ENCODE peak calls at places on chromosome 5, in ten cellular contexts. I is mesenchymal stem cell; R is colonic mucosa; E is H9; N is psoas muscle; X is CD4-positive, alpha-beta T cell; G is ovary; Y is CD8-positive, alpha-beta memory T cell; L is GM23338; C is AG04450. J is an unnamed sample.

GRCh38 chr5:38465045-38465444 is 91.4 kb downstream of the LIFR start:
- DNase-seq in X (no peak), G (no peak), I (no peak), Y (no peak), N (peak), R (no peak), L (no peak), C (no peak), E (no peak), J (no peak)

GRCh38 chr5:31362931-31363568 is 168.8 kb downstream of the DROSHA start:
- DNase-seq in N (no peak), E (no peak), G (no peak), C (no peak), R (no peak), L (no peak), I (no peak), Y (no peak), X (no peak), J (no peak)

GRCh38 chr5:82465235-82465634 is 187.1 kb upstream of the RPS23 start:
- DNase-seq in R (no peak), N (no peak), C (no peak), L (no peak), X (no peak), I (no peak), Y (no peak), E (no peak), G (no peak), J (no peak)

GRCh38 chr5:54844905-54845566 is 140.4 kb downstream of the ESM1 start:
- DNase-seq in Y (peak), I (peak), C (peak), R (no peak), G (no peak), N (no peak), L (peak), E (no peak), X (no peak), J (no peak)

GRCh38 chr5:73482383-73483193 is 15.7 kb upstream of the BTF3 start:
- DNase-seq in R (no peak), E (no peak), X (no peak), I (no peak), C (peak), G (no peak), L (no peak), N (no peak), Y (no peak), J (no peak)

GRCh38 chr5:145841299-145841698 is 6.2 kb upstream of the PRELID2 start:
- DNase-seq in G (no peak), Y (no peak), X (no peak), R (no peak), N (no peak), L (no peak), I (no peak), E (no peak), C (no peak), J (no peak)

GRCh38 chr5:140175367-140176027 is 509 bp downstream of the CYSTM1 start:
- DNase-seq in X (peak), G (peak), E (peak), C (no peak), I (peak), N (peak), R (peak), Y (no peak), L (peak), J (peak)

GRCh38 chr5:148905541-148905940 is 79.1 kb downstream of the ADRB2 start:
- DNase-seq in E (no peak), L (no peak), G (no peak), X (no peak), C (no peak), R (no peak), N (no peak), I (no peak), Y (no peak), J (no peak)

GRCh38 chr5:6490693-6491092 is 42.0 kb downstream of the UBE2QL1 start:
- DNase-seq in G (no peak), N (no peak), I (no peak), E (no peak), R (no peak), L (no peak), C (no peak), X (no peak), Y (no peak), J (no peak)

DNA sequence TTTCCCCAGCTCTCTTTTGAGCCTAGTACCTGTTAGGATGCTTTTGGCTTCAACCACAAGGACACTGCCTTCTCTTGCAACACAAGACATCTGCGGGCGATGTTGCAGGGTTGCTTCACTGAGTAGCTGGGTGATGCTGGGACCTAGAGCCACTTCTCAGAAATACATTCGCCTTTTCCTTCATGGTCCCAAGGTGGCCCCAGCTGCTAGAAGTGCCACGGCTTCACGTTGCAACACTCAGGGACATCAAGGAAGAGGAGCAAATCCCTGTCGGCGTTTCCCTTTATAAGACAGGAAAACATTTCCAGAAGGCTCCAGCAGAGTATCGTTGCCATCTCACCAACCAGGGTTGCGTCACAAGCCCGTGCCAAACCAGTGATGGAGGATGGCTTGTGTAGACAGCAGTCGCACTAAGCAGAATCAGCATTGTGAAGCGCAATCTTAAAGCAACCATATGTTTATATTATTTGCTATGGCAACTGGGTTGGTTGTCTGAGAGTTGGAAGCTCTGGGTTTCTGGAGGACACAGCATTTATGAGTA is 62.7 kb downstream of the ANKRD33B start:
- DNase-seq in C (no peak), G (no peak), L (no peak), X (no peak), R (no peak), Y (no peak), I (peak), N (peak), E (no peak), J (no peak)
- H3K27ac ChIP-seq in C (no peak), G (peak), L (peak), X (no peak), R (no peak), Y (no peak), I (no peak), N (no peak), E (no peak), J (no peak)

GRCh38 chr5:56479126-56479525 is 246.0 kb upstream of the ANKRD55 start:
- DNase-seq in C (no peak), Y (no peak), E (no peak), L (no peak), X (no peak), N (no peak), G (no peak), R (no peak), I (no peak), J (no peak)

GRCh38 chr5:56476487-56476856 is 243.3 kb upstream of the ANKRD55 start:
- DNase-seq in G (no peak), N (no peak), I (no peak), X (no peak), Y (no peak), L (no peak), R (no peak), C (no peak), E (no peak), J (no peak)

GRCh38 chr5:56479701-56480304 is 246.7 kb upstream of the ANKRD55 start:
- DNase-seq in E (no peak), I (no peak), G (peak), L (no peak), N (no peak), C (no peak), X (peak), Y (no peak), R (no peak), J (no peak)

GRCh38 chr5:56478062-56478461 is 244.9 kb upstream of the ANKRD55 start:
- DNase-seq in R (no peak), N (no peak), G (no peak), C (no peak), X (no peak), Y (no peak), E (no peak), I (no peak), L (no peak), J (no peak)

DNA sequence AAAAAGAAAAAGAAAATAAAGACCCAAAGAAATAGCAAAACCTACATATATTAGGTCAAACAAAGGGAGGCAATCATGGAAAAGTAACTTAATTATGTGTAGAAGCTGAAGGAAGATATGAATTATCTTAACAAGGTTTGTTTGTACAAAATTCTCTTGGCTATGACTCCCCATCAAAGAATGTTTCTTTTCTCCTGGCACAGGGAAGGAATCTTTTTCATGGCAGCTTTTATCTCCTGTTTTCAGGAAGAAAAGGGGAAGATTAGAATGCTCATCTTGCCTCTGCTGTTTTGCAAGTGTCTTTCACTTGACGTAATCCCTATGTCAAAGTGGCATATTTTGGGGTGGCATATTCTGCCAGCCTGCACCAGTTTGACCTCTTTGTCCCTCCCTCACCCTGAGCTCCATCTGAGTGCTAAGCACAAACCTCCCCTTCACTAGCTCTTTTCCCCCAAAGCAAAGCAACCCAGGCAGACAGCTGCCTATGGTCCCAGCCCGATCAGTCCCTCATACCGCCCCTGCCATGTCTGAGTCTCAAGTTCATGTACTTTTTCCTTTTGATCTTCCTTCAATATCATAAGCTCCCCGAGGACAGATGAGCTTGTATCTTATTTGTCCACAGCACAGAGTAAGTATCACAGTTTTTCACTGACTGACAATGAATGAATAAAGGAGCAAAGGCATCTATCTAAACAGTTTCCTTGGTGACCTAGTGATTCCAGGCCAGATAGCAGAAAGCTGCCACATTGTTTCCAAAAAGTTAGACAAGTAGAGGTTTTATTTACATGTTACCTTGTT is 242.8 kb upstream of the ANKRD55 start:
- DNase-seq in Y (no peak), I (no peak), C (no peak), N (no peak), X (no peak), G (no peak), L (no peak), E (no peak), R (no peak), J (no peak)
- H3K27ac ChIP-seq in Y (no peak), I (peak), C (no peak), N (no peak), X (no peak), G (no peak), L (no peak), E (no peak), R (no peak), J (no peak)

DNA sequence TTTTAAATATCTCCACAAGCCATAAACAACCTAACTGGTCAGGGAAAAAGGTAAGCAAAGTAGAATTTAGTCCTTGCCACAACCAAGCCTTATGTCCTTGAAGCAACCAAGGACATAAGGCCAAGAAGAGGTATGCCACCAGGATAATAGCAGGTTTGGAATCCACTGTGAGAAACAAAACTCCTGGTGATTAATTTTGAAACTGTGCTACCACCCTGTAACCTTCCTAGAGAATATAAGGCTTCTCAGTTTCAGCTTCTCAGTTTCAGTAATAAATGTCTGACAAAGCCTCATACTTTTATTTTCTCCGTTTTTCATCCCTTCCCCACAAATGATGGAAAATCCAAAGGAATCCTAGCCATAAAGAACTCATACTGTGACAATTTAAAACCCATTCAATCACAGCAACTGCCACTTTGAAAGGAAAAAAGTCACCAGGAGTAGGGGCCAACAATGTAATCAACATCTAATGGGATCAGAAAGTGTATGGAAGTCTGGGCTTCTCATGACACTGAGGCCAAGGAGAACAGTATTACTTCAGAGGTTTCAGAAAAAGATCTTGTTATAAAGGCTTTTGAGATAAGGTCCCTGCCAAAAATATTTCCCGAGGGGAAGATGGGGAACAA is 189.2 kb downstream of the TSSK1B start:
- DNase-seq in I (no peak), X (no peak), C (no peak), G (no peak), N (no peak), R (no peak), Y (no peak), L (peak), E (no peak), J (no peak)
- H3K27ac ChIP-seq in I (no peak), X (no peak), C (no peak), G (peak), N (peak), R (no peak), Y (no peak), L (peak), E (no peak), J (peak)

GRCh38 chr5:58890265-58890664 is 307.4 kb downstream of the RAB3C start:
- DNase-seq in E (no peak), Y (no peak), N (peak), C (no peak), I (no peak), G (peak), L (no peak), X (no peak), R (no peak), J (no peak)

GRCh38 chr5:58887311-58887710 is 304.4 kb downstream of the RAB3C start:
- DNase-seq in N (peak), E (no peak), X (no peak), L (no peak), Y (no peak), I (no peak), R (no peak), C (no peak), G (peak), J (no peak)

GRCh38 chr5:58885265-58885664 is 302.4 kb downstream of the RAB3C start:
- DNase-seq in N (no peak), I (no peak), E (no peak), Y (no peak), R (no peak), G (no peak), C (no peak), L (no peak), X (no peak), J (no peak)

GRCh38 chr5:58886315-58887207 is 303.7 kb downstream of the RAB3C start:
- DNase-seq in G (peak), L (peak), X (peak), I (peak), E (peak), R (peak), Y (peak), N (peak), C (peak), J (no peak)

DNA sequence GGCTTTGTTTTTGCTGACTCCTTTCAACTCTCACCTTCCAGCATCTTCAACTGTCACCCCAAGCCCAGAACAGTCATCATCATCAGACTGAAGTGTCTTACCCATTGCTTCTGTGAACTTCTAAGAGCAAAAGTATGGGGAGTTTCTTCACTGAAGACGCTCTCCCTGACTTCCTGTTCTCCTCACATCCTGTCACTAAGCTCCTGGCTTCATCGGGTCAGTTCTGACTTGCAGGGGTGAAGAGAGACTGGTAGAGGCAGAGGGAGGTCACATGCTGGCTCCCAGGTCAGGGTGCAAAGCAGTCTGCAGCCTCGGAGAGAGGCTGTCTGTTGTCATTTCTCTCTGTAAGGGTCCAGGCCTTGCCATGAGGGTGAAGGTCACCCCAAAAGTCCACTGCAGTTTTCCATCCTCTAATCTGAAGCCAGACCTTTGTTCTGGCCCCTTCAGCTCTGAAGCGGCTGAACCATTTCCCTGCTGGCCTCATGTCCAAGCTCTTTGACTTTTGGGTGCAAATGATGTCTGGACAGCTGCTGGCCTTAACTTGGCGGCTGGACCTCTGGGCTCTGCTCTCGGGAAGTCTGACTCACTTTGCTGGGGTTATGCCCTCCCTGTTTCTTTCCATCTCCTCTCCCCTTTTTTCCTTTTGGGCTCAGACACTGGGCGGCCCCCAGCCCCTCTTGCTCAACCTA is 305.0 kb downstream of the RAB3C start:
- DNase-seq in L (no peak), C (no peak), I (peak), N (peak), G (peak), E (no peak), R (no peak), X (no peak), Y (no peak), J (no peak)
- H3K27ac ChIP-seq in L (no peak), C (no peak), I (no peak), N (peak), G (peak), E (no peak), R (no peak), X (no peak), Y (no peak), J (no peak)

DNA sequence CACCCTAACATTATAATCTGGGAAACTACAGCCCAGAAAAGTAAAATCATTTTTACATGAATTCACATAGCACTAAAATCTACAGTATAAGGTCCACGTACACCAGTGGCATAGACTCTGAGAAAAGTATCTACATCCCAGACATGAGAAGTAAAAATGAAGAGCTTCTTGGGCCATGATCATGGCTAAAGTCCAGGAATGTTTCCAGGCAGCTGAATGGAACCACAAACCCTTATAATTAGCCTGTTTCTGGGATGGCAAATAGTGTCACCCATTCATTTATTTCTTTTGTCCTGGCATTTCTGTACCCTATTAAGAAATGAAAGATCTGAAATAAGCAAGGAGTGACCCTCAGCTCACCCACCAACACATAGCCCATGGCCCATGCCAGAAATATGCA is 217.9 kb downstream of the SPOCK1 start:
- DNase-seq in N (no peak), E (no peak), X (no peak), R (no peak), L (no peak), Y (no peak), I (no peak), C (no peak), G (no peak), J (no peak)
- H3K27ac ChIP-seq in N (no peak), E (no peak), X (no peak), R (no peak), L (no peak), Y (no peak), I (no peak), C (no peak), G (no peak), J (no peak)

J was measured in right lobe of liver.